ENCODE peak calls at places on chromosomes 12 and 14, in four cellular contexts. Y, T, J and K are unnamed samples.

GRCh38 chr12:131204416-131205311 is 251.0 kb downstream of the ADGRD1 start:
- DNase-seq in Y (no peak), T (no peak), J (no peak), K (no peak)

GRCh38 chr12:52053570-52054209 is 2.4 kb downstream of the NR4A1 start:
- DNase-seq in Y (peak; percentile 35), T (no peak), J (no peak), K (no peak)

GRCh38 chr14:102629011-102629444 is 36.6 kb downstream of the RCOR1 start:
- DNase-seq in Y (no peak), T (no peak), J (no peak), K (no peak)

GRCh38 chr12:50572275-50572674 is 67.5 kb downstream of the DIP2B start:
- DNase-seq in Y (no peak), T (no peak), J (no peak), K (no peak)

GRCh38 chr14:85549697-85550096 is 19.8 kb downstream of the FLRT2 start:
- DNase-seq in Y (no peak), T (no peak), J (no peak), K (no peak)

GRCh38 chr12:754871-755562 is 2.6 kb downstream of the WNK1 start:
- DNase-seq in Y (no peak), T (peak; percentile 84), J (no peak), K (no peak)

GRCh38 chr14:90698379-90698869 is 117.8 kb downstream of the TTC7B start:
- DNase-seq in Y (peak; percentile 78), T (no peak), J (no peak), K (no peak)

GRCh38 chr12:64793610-64794009 is 30.8 kb upstream of the TBC1D30 start:
- DNase-seq in Y (no peak), T (no peak), J (no peak), K (no peak)

GRCh38 chr14:27845241-27845850 is 921.2 kb upstream of the FOXG1 start:
- DNase-seq in Y (no peak), T (no peak), J (no peak), K (no peak)

GRCh38 chr14:60648934-60649814 is at the start of gene SIX1:
- DNase-seq in Y (peak; percentile 38), T (peak; percentile 95), J (no peak), K (no peak)

GRCh38 chr12:110931315-110931728 is 10.9 kb upstream of the MYL2 start:
- DNase-seq in Y (peak; percentile 85), T (no peak), J (no peak), K (no peak)

GRCh38 chr14:59318908-59319307 is 130.4 kb downstream of the DAAM1 start:
- DNase-seq in Y (peak; percentile 34), T (no peak), J (no peak), K (no peak)

GRCh38 chr12:67927815-67928214 is 61.4 kb upstream of the IFNG-AS1 start:
- DNase-seq in Y (no peak), T (no peak), J (no peak), K (no peak)

GRCh38 chr12:119592232-119592631 is 1.3 kb upstream of the TMEM233 start:
- DNase-seq in Y (no peak), T (no peak), J (no peak), K (no peak)

GRCh38 chr14:79613625-79614024 is 597.7 kb downstream of the DIO2 start:
- DNase-seq in Y (no peak), T (no peak), J (no peak), K (no peak)

GRCh38 chr12:3416670-3417069 is 74.3 kb upstream of the PRMT8 start:
- DNase-seq in Y (no peak), T (no peak), J (no peak), K (no peak)

GRCh38 chr14:105340821-105341408 is 26.4 kb downstream of the PACS2 start:
- DNase-seq in Y (no peak), T (no peak), J (no peak), K (no peak)

GRCh38 chr14:82438416-82438815 is 904.8 kb upstream of the SEL1L start:
- DNase-seq in Y (no peak), T (no peak), J (no peak), K (no peak)

GRCh38 chr12:20220339-20220738 is 148.0 kb upstream of the PDE3A start:
- DNase-seq in Y (no peak), T (no peak), J (no peak), K (peak; percentile 5)

GRCh38 chr12:92140919-92141536 is 4.6 kb downstream of the BTG1 start:
- DNase-seq in Y (no peak), T (no peak), J (no peak), K (no peak)

GRCh38 chr14:102554835-102555819 is 37.3 kb upstream of the RCOR1 start:
- DNase-seq in Y (peak; percentile 36), T (no peak), J (peak; percentile 35), K (no peak)

GRCh38 chr12:32891956-32892355 is 4.6 kb downstream of the PKP2 start:
- DNase-seq in Y (no peak), T (peak; percentile 43), J (no peak), K (no peak)

GRCh38 chr14:78764645-78765044 is 594.5 kb downstream of the NRXN3 start:
- DNase-seq in Y (no peak), T (no peak), J (no peak), K (no peak)

GRCh38 chr14:71645656-71646055 is 286.6 kb upstream of the RGS6 start:
- DNase-seq in Y (no peak), T (no peak), J (no peak), K (no peak)

DNA sequence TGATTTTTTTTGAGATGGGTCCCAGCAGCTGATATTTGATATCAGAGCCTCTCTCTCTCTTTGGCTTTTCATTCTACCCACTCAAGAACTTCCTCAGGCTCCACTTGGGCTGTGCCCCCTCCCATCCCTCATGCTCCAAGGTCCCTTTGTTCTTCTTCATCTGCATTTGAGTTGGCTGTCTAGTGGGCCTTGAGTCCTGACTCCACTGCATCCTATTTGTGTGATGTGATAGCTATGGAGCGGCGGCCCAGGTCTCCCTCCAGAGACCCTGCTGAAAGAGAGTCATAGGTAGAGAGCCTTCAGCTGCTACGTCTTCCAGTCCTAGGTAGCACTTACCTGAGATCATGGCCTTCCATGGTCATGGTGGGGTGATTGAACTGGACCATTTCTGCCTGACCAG is 123.1 kb upstream of the VRK1 start:
- DNase-seq in Y (no peak), T (no peak), J (no peak), K (no peak)
- H3K4me1 ChIP-seq in Y (no peaks in the 10 kb centered on the region), T (no peaks in the 10 kb centered on the region), J (no peaks in the 10 kb centered on the region), K (no peaks in the 10 kb centered on the region)

GRCh38 chr14:70563417-70563816 is 28.6 kb upstream of the ADAM20 start:
- DNase-seq in Y (no peak), T (no peak), J (no peak), K (no peak)

GRCh38 chr14:70567791-70568190 is 32.7 kb downstream of the MED6 start:
- DNase-seq in Y (no peak), T (peak; percentile 6), J (no peak), K (peak; percentile 25)

DNA sequence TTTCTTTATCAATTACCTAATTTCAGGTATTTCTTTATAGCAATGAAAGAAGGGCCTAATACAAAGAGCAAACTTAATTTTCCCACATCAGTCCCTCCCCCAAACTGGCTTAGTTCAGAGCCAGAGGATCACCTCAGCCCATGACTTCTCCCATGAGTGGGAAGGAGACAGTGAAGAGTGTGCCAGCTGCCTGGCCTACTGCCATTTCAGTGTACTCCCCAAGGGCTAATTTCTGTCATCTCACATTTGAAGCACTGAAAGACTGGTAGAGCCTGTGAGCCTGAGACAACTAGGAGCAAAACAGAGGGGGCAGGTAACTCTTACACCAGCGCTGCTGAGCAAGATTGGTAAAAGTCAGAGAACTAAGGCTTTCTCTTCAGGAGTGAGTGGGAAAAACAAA is 29.1 kb upstream of the ADAM20 start:
- DNase-seq in Y (peak; percentile 58), T (no peak), J (no peak), K (no peak)
- H3K9me3 ChIP-seq in Y (peaks cover 25% of the 10 kb centered on the region), T (peaks cover 11% of the 10 kb centered on the region), J (no peaks in the 10 kb centered on the region), K (peaks cover 3% of the 10 kb centered on the region)

DNA sequence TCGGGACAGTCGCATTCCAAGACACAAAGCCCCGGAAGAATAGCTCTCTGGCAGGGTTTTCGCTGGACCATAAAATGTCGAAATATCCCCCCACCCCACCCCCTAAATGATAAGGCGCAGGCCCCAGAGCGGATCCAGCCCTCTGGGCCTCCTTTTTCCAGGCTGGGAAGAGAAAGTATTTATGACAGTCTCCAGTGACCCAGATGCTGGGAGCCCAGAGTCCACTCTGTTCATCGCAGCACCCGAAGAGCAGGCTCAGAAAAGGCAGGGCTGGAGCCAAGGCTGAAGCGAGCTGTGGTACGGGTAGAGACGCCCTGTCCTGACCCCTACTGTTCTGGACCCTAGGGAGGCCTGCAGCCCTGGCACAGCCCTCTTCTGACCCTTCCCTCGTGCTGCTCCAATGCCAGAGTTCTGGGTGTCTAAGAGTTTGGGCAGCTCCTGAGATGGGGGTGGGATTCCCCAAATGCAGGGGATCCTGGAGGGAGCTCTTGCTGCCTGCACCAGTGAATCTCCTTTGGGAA is 2.0 kb upstream of the HOXC8 start:
- DNase-seq in Y (no peak), T (no peak), J (no peak), K (no peak)
- H3K4me3 ChIP-seq in Y (peak overlapping the region; percentile 44), T (no peak overlapping the region), J (peak overlapping the region; percentile 62), K (no peak overlapping the region)

DNA sequence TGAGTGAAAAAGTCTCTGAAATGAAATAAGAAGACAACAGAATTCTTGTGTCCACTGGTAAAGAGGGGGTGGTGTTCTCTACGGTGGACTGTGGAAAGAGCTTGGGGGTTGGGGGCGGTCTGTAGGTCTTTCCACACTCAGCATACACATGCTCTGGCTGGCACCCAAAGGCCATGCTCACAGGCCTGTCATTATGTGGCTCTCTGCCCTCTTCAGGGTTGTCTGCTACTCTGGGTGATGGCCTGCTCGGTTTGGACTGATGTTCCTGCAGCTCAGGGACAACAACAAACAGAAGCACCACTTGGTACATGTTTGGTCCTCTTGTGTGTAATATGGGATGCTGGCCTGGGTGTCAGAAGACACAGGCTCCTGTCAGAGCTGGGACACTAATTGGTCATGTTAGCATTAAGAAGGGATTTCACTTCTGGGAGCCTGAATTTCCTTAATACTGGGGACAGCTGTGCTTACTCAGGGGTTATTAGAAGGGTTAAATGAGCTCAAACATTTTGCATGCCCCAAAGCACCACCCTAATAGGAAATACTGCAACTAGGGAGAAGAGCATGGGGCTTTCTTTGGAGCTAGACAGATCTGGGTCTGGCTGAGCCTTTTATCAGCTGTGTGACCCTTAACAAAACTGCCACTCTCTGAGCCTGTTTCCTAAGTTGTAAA is 32.8 kb upstream of the SELPLG start:
- DNase-seq in Y (peak; percentile 59), T (no peak), J (no peak), K (no peak)
- H3K4me1 ChIP-seq in Y (peaks cover 68% of the 10 kb centered on the region), T (peaks cover 60% of the 10 kb centered on the region), J (peaks cover 5% of the 10 kb centered on the region), K (peaks cover 2% of the 10 kb centered on the region)